ENCODE peak calls at places on chromosomes 6 and 20, in six cellular contexts. One of them, this sample, is unnamed.

GRCh38 chr20:61887694-61888093 is 178.0 kb downstream of the TAF4 start:
- DNase-seq in mesenchymal stem cell: no peak
- DNase-seq in cardiac muscle cell: no peak
- DNase-seq in fibroblast of lung: no peak
- DNase-seq in lung: no peak
- DNase-seq in ovary: no peak
- DNase-seq in this sample: no peak

GRCh38 chr6:12010635-12011275 is 1.4 kb upstream of the HIVEP1 start:
- DNase-seq in lung: peak; percentile 74
- DNase-seq in cardiac muscle cell: no peak
- DNase-seq in mesenchymal stem cell: no peak
- DNase-seq in ovary: peak; percentile 67
- DNase-seq in fibroblast of lung: no peak
- DNase-seq in this sample: peak; percentile 71

GRCh38 chr6:166743925-166744653 is 117.0 kb upstream of the RPS6KA2 start:
- DNase-seq in mesenchymal stem cell: no peak
- DNase-seq in fibroblast of lung: no peak
- DNase-seq in cardiac muscle cell: no peak
- DNase-seq in lung: no peak
- DNase-seq in ovary: no peak
- DNase-seq in this sample: no peak

GRCh38 chr6:33688451-33689147 is 22.9 kb downstream of the UQCC2 start:
- DNase-seq in fibroblast of lung: no peak
- DNase-seq in cardiac muscle cell: no peak
- DNase-seq in lung: no peak
- DNase-seq in ovary: no peak
- DNase-seq in mesenchymal stem cell: no peak
- DNase-seq in this sample: no peak

GRCh38 chr6:29943053-29943966 is 978 bp downstream of the HLA-A start:
- DNase-seq in mesenchymal stem cell: peak; percentile 24
- DNase-seq in ovary: no peak
- DNase-seq in lung: no peak
- DNase-seq in cardiac muscle cell: no peak
- DNase-seq in fibroblast of lung: no peak
- DNase-seq in this sample: no peak

GRCh38 chr6:53058388-53058890 is 6.8 kb upstream of the FBXO9 start:
- DNase-seq in fibroblast of lung: no peak
- DNase-seq in cardiac muscle cell: no peak
- DNase-seq in mesenchymal stem cell: no peak
- DNase-seq in ovary: no peak
- DNase-seq in lung: no peak
- DNase-seq in this sample: no peak

GRCh38 chr6:42405025-42405424 is 46.7 kb downstream of the TRERF1 start:
- DNase-seq in lung: no peak
- DNase-seq in fibroblast of lung: peak; percentile 73
- DNase-seq in cardiac muscle cell: peak; percentile 24
- DNase-seq in mesenchymal stem cell: peak; percentile 72
- DNase-seq in ovary: no peak
- DNase-seq in this sample: no peak

GRCh38 chr6:99458319-99458718 is 33.2 kb upstream of the PNISR start:
- DNase-seq in mesenchymal stem cell: peak; percentile 31
- DNase-seq in lung: no peak
- DNase-seq in ovary: no peak
- DNase-seq in cardiac muscle cell: peak; percentile 39
- DNase-seq in fibroblast of lung: peak; percentile 34
- DNase-seq in this sample: peak; percentile 14

GRCh38 chr6:75601608-75602163 is at the start of gene SENP6:
- DNase-seq in fibroblast of lung: peak; percentile 76
- DNase-seq in cardiac muscle cell: peak; percentile 87
- DNase-seq in mesenchymal stem cell: peak; percentile 87
- DNase-seq in lung: peak; percentile 74
- DNase-seq in ovary: peak; percentile 75
- DNase-seq in this sample: peak; percentile 90

GRCh38 chr6:328184-328670 is 35.9 kb downstream of the DUSP22 start:
- DNase-seq in mesenchymal stem cell: peak; percentile 88
- DNase-seq in cardiac muscle cell: peak; percentile 91
- DNase-seq in fibroblast of lung: peak; percentile 88
- DNase-seq in ovary: peak; percentile 25
- DNase-seq in lung: no peak
- DNase-seq in this sample: no peak

GRCh38 chr6:327538-328183 is 35.4 kb downstream of the DUSP22 start:
- DNase-seq in fibroblast of lung: peak; percentile 47
- DNase-seq in ovary: no peak
- DNase-seq in mesenchymal stem cell: no peak
- DNase-seq in lung: no peak
- DNase-seq in cardiac muscle cell: peak; percentile 69
- DNase-seq in this sample: no peak

GRCh38 chr6:329888-330691 is 37.8 kb downstream of the DUSP22 start:
- DNase-seq in fibroblast of lung: peak; percentile 18
- DNase-seq in lung: no peak
- DNase-seq in mesenchymal stem cell: peak; percentile 55
- DNase-seq in ovary: no peak
- DNase-seq in cardiac muscle cell: peak; percentile 33
- DNase-seq in this sample: no peak

GRCh38 chr6:326896-327537 is 34.7 kb downstream of the DUSP22 start:
- DNase-seq in cardiac muscle cell: no peak
- DNase-seq in ovary: no peak
- DNase-seq in mesenchymal stem cell: no peak
- DNase-seq in lung: no peak
- DNase-seq in fibroblast of lung: no peak
- DNase-seq in this sample: no peak

DNA sequence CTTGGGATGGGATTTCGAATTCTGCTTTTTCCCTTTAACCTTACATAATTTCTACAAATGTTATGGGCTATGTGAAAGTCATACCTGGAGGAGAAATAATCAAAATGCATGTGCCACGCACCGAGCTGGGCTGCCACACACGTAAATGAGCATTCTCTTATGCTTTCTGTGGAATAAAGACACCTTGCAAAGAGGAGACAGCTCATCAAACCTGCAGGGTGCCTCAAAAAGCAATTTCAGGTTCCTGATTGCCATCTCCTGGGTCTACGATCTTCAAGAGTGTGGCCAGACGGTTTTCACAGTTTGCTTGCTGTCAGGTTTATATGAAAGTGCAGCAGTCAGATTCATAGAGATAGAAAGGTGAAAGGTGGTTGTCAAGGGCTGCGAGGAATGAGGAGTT is 36.6 kb downstream of the DUSP22 start:
- DNase-seq in ovary: no peak
- DNase-seq in lung: no peak
- DNase-seq in fibroblast of lung: no peak
- DNase-seq in cardiac muscle cell: no peak
- DNase-seq in mesenchymal stem cell: no peak
- DNase-seq in this sample: no peak
- H3K9me3 ChIP-seq in ovary: no peaks in the 10 kb centered on the region
- H3K9me3 ChIP-seq in lung: no peaks in the 10 kb centered on the region
- H3K9me3 ChIP-seq in fibroblast of lung: no peaks in the 10 kb centered on the region
- H3K9me3 ChIP-seq in cardiac muscle cell: peaks cover 3% of the 10 kb centered on the region
- H3K9me3 ChIP-seq in mesenchymal stem cell: no peaks in the 10 kb centered on the region
- H3K9me3 ChIP-seq in this sample: peaks cover 3% of the 10 kb centered on the region

GRCh38 chr6:107819217-107819616 is 4.9 kb downstream of the SCML4 start:
- DNase-seq in lung: no peak
- DNase-seq in mesenchymal stem cell: no peak
- DNase-seq in cardiac muscle cell: no peak
- DNase-seq in ovary: no peak
- DNase-seq in fibroblast of lung: no peak
- DNase-seq in this sample: no peak
- H3K4me1 ChIP-seq in lung: no peaks in the 10 kb centered on the region
- H3K4me1 ChIP-seq in mesenchymal stem cell: peaks cover 14% of the 10 kb centered on the region
- H3K4me1 ChIP-seq in cardiac muscle cell: peaks cover 21% of the 10 kb centered on the region
- H3K4me1 ChIP-seq in ovary: peaks cover 5% of the 10 kb centered on the region
- H3K4me1 ChIP-seq in fibroblast of lung: no peaks in the 10 kb centered on the region
- H3K4me1 ChIP-seq in this sample: peaks cover 11% of the 10 kb centered on the region

GRCh38 chr6:373773-374724 is 17.5 kb upstream of the IRF4 start:
- DNase-seq in fibroblast of lung: peak; percentile 48
- DNase-seq in lung: no peak
- DNase-seq in cardiac muscle cell: peak; percentile 13
- DNase-seq in ovary: no peak
- DNase-seq in mesenchymal stem cell: no peak
- DNase-seq in this sample: no peak
- H3K9me3 ChIP-seq in fibroblast of lung: no peaks in the 10 kb centered on the region
- H3K9me3 ChIP-seq in lung: no peaks in the 10 kb centered on the region
- H3K9me3 ChIP-seq in cardiac muscle cell: no peaks in the 10 kb centered on the region
- H3K9me3 ChIP-seq in ovary: no peaks in the 10 kb centered on the region
- H3K9me3 ChIP-seq in mesenchymal stem cell: no peaks in the 10 kb centered on the region
- H3K9me3 ChIP-seq in this sample: peaks cover 4% of the 10 kb centered on the region

DNA sequence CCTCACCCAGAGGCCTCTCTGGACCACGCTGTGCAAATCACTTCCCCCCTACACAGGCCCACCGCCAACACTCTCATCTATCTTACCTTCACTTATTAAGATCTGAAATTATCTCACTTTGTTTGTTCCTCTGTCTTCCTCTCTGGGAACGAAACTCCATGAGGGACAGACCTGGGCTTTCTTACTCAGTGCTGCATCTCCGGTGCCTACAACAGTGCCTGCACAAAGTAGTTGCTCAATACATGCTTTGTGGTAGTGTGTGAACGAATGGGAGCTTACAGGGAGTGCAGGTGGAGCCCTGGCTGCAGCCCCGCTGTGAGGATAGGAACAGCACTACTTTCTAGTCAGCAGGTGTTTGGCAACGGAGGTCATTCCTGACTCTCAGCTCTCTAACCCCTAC is 5.3 kb downstream of the CASS4 start:
- DNase-seq in cardiac muscle cell: no peak
- DNase-seq in fibroblast of lung: no peak
- DNase-seq in ovary: no peak
- DNase-seq in lung: no peak
- DNase-seq in mesenchymal stem cell: no peak
- DNase-seq in this sample: no peak
- H3K4me1 ChIP-seq in cardiac muscle cell: no peaks in the 10 kb centered on the region
- H3K4me1 ChIP-seq in fibroblast of lung: peaks cover 29% of the 10 kb centered on the region
- H3K4me1 ChIP-seq in ovary: peaks cover 6% of the 10 kb centered on the region
- H3K4me1 ChIP-seq in lung: no peaks in the 10 kb centered on the region
- H3K4me1 ChIP-seq in mesenchymal stem cell: peaks cover 18% of the 10 kb centered on the region
- H3K4me1 ChIP-seq in this sample: no peaks in the 10 kb centered on the region

This sample was measured in BE2C.